ENCODE peak calls at places on chromosomes 16 and 17, in ten cellular contexts. A is spleen, D is IMR-90, W is upper lobe of left lung, X is Peyer's patch, J is ovary, U is tibial nerve, O is esophagus squamous epithelium, Y is body of pancreas, R is breast epithelium. Q is an unnamed sample.

GRCh38 chr16:87945351-87946042 is 5.7 kb upstream of the BANP start:
- DNase-seq in A (peak), D (peak), W (peak), X (peak), J (peak), U (peak), O (no peak), Y (peak), R (peak), Q (peak)

GRCh38 chr17:45129426-45129939 is 2.8 kb downstream of the PLCD3 start:
- DNase-seq in A (no peak), D (no peak), W (no peak), X (no peak), J (peak), U (no peak), O (no peak), Y (no peak), R (no peak), Q (no peak)

GRCh38 chr17:30958187-30958586 is 12.7 kb upstream of the RNF135 start:
- DNase-seq in A (no peak), D (no peak), W (peak), X (peak), J (no peak), U (no peak), O (no peak), Y (no peak), R (no peak), Q (no peak)

GRCh38 chr16:83878838-83879237 is 20.1 kb upstream of the MLYCD start:
- DNase-seq in A (no peak), D (peak), W (no peak), X (no peak), J (no peak), U (peak), O (no peak), Y (no peak), R (no peak), Q (no peak)

GRCh38 chr17:28846231-28846630 is 3.6 kb upstream of the FAM222B start:
- DNase-seq in A (peak), D (no peak), W (no peak), X (no peak), J (no peak), U (no peak), O (no peak), Y (no peak), R (no peak), Q (no peak)

GRCh38 chr16:85750827-85751641 is at the start of gene C16orf74:
- DNase-seq in A (peak), D (peak), W (peak), X (peak), J (peak), U (no peak), O (no peak), Y (peak), R (no peak), Q (no peak)

GRCh38 chr17:82242698-82242976 is 13.8 kb downstream of the SLC16A3 start:
- DNase-seq in A (peak), D (no peak), W (no peak), X (no peak), J (no peak), U (no peak), O (no peak), Y (no peak), R (no peak), Q (no peak)

GRCh38 chr16:72425571-72426341 is 253.8 kb upstream of the PMFBP1 start:
- DNase-seq in A (no peak), D (no peak), W (no peak), X (no peak), J (no peak), U (no peak), O (no peak), Y (no peak), R (no peak), Q (no peak)

GRCh38 chr17:19647697-19648474 is 665 bp upstream of the ALDH3A2 start:
- DNase-seq in A (peak), D (peak), W (peak), X (peak), J (peak), U (peak), O (no peak), Y (peak), R (peak), Q (peak)

GRCh38 chr17:51325471-51325870 is 65.1 kb downstream of the UTP18 start:
- DNase-seq in A (no peak), D (no peak), W (no peak), X (no peak), J (no peak), U (no peak), O (no peak), Y (no peak), R (no peak), Q (no peak)

GRCh38 chr16:55873122-55873521 is 2.1 kb downstream of the CES5A start:
- DNase-seq in A (no peak), D (no peak), W (no peak), X (no peak), J (no peak), U (no peak), O (no peak), Y (no peak), R (no peak), Q (no peak)

GRCh38 chr16:55379876-55380390 is 55.9 kb downstream of the IRX6 start:
- DNase-seq in A (no peak), D (no peak), W (no peak), X (no peak), J (no peak), U (no peak), O (no peak), Y (no peak), R (no peak), Q (no peak)

GRCh38 chr16:57113042-57113453 is 20.7 kb downstream of the CPNE2 start:
- DNase-seq in A (no peak), D (peak), W (no peak), X (no peak), J (no peak), U (no peak), O (no peak), Y (no peak), R (no peak), Q (no peak)

GRCh38 chr16:82750078-82750477 is 123.3 kb downstream of the CDH13 start:
- DNase-seq in A (no peak), D (peak), W (no peak), X (no peak), J (no peak), U (no peak), O (no peak), Y (no peak), R (no peak), Q (no peak)

GRCh38 chr16:4947722-4948503 is 10.2 kb upstream of the SEC14L5 start:
- DNase-seq in A (no peak), D (no peak), W (no peak), X (no peak), J (no peak), U (no peak), O (no peak), Y (no peak), R (no peak), Q (no peak)

GRCh38 chr16:49439050-49439449 is 65.4 kb downstream of the C16orf78 start:
- DNase-seq in A (peak), D (no peak), W (no peak), X (no peak), J (no peak), U (no peak), O (no peak), Y (no peak), R (no peak), Q (no peak)

GRCh38 chr16:72818286-72818845 is 229.6 kb downstream of the ZFHX3 start:
- DNase-seq in A (no peak), D (no peak), W (no peak), X (no peak), J (no peak), U (no peak), O (no peak), Y (no peak), R (no peak), Q (no peak)

GRCh38 chr17:29155235-29155965 is 24.8 kb downstream of the MYO18A start:
- DNase-seq in A (peak), D (peak), W (peak), X (no peak), J (no peak), U (no peak), O (no peak), Y (peak), R (no peak), Q (peak)

GRCh38 chr17:32150358-32150757 is 8.1 kb downstream of the RHOT1 start:
- DNase-seq in A (no peak), D (no peak), W (no peak), X (no peak), J (no peak), U (no peak), O (no peak), Y (no peak), R (no peak), Q (no peak)

GRCh38 chr16:67613808-67614207 is 31.1 kb upstream of the CARMIL2 start:
- DNase-seq in A (no peak), D (no peak), W (no peak), X (no peak), J (no peak), U (no peak), O (no peak), Y (peak), R (no peak), Q (no peak)

GRCh38 chr16:57039148-57039812 is 49.9 kb downstream of the NLRC5 start:
- DNase-seq in A (peak), D (peak), W (peak), X (peak), J (no peak), U (no peak), O (no peak), Y (no peak), R (no peak), Q (no peak)

GRCh38 chr17:81189670-81190530 is 23.9 kb upstream of the AATK start:
- DNase-seq in A (no peak), D (no peak), W (no peak), X (no peak), J (no peak), U (no peak), O (no peak), Y (no peak), R (no peak), Q (no peak)

GRCh38 chr17:21199311-21199710 is 14.7 kb downstream of the TMEM11 start:
- DNase-seq in A (no peak), D (no peak), W (no peak), X (no peak), J (no peak), U (no peak), O (no peak), Y (no peak), R (no peak), Q (no peak)

GRCh38 chr17:21200590-21201301 is 13.2 kb downstream of the TMEM11 start:
- DNase-seq in A (no peak), D (no peak), W (no peak), X (no peak), J (no peak), U (no peak), O (no peak), Y (no peak), R (no peak), Q (no peak)

GRCh38 chr17:21201302-21201602 is 12.7 kb downstream of the TMEM11 start:
- DNase-seq in A (no peak), D (no peak), W (no peak), X (no peak), J (no peak), U (no peak), O (no peak), Y (no peak), R (no peak), Q (no peak)

GRCh38 chr17:21198411-21198810 is 15.6 kb downstream of the TMEM11 start:
- DNase-seq in A (no peak), D (no peak), W (no peak), X (no peak), J (no peak), U (no peak), O (no peak), Y (no peak), R (no peak), Q (no peak)

GRCh38 chr17:21199856-21200255 is 14.1 kb downstream of the TMEM11 start:
- DNase-seq in A (no peak), D (no peak), W (no peak), X (no peak), J (no peak), U (no peak), O (no peak), Y (no peak), R (no peak), Q (no peak)
- H3K27ac ChIP-seq in A (no peak), D (no peak), W (no peak), X (no peak), J (no peak), U (no peak), O (peak), Y (no peak), R (peak), Q (no peak)

DNA sequence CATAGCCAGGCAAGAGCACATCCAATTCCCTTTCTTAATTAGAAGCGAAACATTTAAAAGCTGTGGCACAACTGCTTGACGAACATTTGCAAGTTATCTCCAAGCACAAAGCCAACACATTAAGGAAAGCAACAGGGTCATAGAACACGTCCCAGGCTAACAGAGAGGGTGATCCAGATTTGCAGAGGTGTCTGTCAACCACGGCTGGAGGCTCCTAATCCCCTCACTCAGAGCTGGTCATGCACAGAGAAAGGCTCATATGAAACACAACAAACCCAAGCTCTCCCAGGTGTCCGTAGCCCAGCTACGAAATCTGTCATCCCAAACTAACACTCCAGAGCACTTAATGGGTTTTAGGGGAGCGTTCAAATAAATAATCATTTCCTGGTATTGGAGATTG is 276.1 kb downstream of the SLC39A11 start:
- DNase-seq in A (no peak), D (no peak), W (no peak), X (no peak), J (no peak), U (no peak), O (no peak), Y (no peak), R (no peak), Q (no peak)
- H3K4me3 ChIP-seq in A (no peak), D (no peak), W (no peak), X (no peak), J (no peak), U (no peak), O (no peak), Y (no peak), R (no peak), Q (no peak)

DNA sequence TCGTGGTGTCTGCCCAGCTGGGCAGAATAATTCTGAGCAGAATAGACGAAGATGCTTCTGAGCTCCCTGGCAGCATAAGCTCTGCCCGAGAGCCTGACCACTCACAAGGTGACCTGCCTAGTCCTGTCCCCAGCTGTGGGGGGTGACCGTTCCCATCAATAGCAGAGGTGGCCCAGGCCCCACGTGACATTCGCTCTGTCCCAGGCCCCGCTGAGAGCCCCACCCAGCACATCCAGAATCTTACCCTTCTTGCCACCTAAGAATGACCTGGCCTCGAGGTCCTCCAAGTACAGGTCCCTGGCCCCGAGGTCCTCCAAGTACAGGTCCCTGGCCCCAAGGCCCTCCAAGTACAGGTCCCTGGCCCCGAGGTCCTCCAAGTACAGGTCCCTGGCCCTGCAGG is 695 bp upstream of the TMEM204 start:
- DNase-seq in A (no peak), D (no peak), W (no peak), X (no peak), J (no peak), U (no peak), O (no peak), Y (no peak), R (no peak), Q (no peak)
- TF ChIP-seq POLR2A in A (no peak), D (no peak), W (no peak), X (no peak), J (no peak), U (no peak), O (no peak), Y (no peak), R (no peak), Q (no peak)

GRCh38 chr17:1727258-1727789 is 2.8 kb downstream of the WDR81 start:
- DNase-seq in A (peak), D (no peak), W (no peak), X (no peak), J (peak), U (no peak), O (no peak), Y (no peak), R (no peak), Q (peak)

GRCh38 chr17:1726626-1727257 is 2.2 kb downstream of the WDR81 start:
- DNase-seq in A (peak), D (no peak), W (no peak), X (no peak), J (peak), U (no peak), O (no peak), Y (no peak), R (no peak), Q (no peak)

GRCh38 chr17:1725642-1726511 is 1.4 kb downstream of the WDR81 start:
- DNase-seq in A (peak), D (no peak), W (no peak), X (no peak), J (peak), U (no peak), O (no peak), Y (no peak), R (no peak), Q (no peak)

GRCh38 chr17:1724351-1724868 is at the start of gene WDR81:
- DNase-seq in A (peak), D (peak), W (peak), X (peak), J (peak), U (peak), O (peak), Y (peak), R (peak), Q (peak)

DNA sequence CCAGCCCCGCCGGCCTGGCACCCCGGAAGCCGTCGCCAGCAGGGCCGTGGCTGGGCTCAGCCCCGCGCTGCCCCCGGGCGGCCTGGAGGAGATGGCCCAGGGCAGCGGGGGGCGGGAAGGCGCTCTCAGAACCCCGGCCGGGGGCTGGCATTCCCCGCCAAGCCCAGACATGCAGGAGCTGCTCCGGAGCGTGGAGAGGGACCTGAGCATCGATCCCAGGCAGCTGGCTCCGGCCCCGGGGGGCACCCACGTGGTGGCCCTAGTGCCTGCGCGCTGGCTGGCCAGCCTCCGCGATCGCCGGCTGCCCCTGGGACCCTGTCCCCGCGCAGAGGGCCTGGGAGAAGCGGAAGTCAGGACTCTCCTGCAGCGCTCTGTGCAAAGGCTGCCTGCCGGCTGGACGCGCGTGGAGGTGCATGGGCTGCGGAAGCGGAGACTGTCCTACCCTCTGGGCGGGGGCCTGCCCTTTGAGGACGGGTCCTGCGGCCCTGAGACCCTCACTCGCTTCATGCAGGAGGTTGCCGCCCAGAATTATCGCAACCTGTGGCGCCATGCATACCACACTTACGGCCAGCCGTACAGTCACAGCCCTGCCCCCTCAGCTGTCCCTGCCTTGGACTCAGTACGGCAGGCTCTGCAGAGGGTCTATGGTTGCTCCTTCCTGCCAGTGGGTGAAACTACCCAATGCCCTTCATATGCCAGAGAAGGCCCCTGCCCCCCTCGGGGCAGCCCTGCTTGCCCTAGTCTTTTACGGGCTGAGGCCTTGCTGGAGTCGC is 551 bp downstream of the WDR81 start:
- DNase-seq in A (peak), D (no peak), W (no peak), X (no peak), J (no peak), U (no peak), O (no peak), Y (no peak), R (no peak), Q (peak)
- H3K27ac ChIP-seq in A (peak), D (peak), W (peak), X (peak), J (peak), U (peak), O (peak), Y (peak), R (peak), Q (peak)

GRCh38 chr17:57550671-57551315 is 194.3 kb downstream of the CCDC182 start:
- DNase-seq in A (no peak), D (no peak), W (no peak), X (no peak), J (no peak), U (no peak), O (no peak), Y (no peak), R (no peak), Q (no peak)

GRCh38 chr17:57549468-57549867 is 195.6 kb downstream of the CCDC182 start:
- DNase-seq in A (no peak), D (no peak), W (no peak), X (no peak), J (no peak), U (no peak), O (no peak), Y (no peak), R (no peak), Q (no peak)

GRCh38 chr17:57551321-57552079 is 193.6 kb downstream of the CCDC182 start:
- DNase-seq in A (peak), D (no peak), W (no peak), X (peak), J (no peak), U (no peak), O (peak), Y (no peak), R (no peak), Q (no peak)

GRCh38 chr17:57549996-57550395 is 195.1 kb downstream of the CCDC182 start:
- DNase-seq in A (no peak), D (no peak), W (no peak), X (no peak), J (no peak), U (no peak), O (no peak), Y (no peak), R (no peak), Q (no peak)

GRCh38 chr17:57548421-57549385 is 196.4 kb downstream of the CCDC182 start:
- DNase-seq in A (no peak), D (no peak), W (no peak), X (peak), J (peak), U (no peak), O (no peak), Y (no peak), R (no peak), Q (peak)
- H3K4me3 ChIP-seq in A (no peak), D (no peak), W (no peak), X (no peak), J (no peak), U (no peak), O (no peak), Y (no peak), R (no peak), Q (no peak)

DNA sequence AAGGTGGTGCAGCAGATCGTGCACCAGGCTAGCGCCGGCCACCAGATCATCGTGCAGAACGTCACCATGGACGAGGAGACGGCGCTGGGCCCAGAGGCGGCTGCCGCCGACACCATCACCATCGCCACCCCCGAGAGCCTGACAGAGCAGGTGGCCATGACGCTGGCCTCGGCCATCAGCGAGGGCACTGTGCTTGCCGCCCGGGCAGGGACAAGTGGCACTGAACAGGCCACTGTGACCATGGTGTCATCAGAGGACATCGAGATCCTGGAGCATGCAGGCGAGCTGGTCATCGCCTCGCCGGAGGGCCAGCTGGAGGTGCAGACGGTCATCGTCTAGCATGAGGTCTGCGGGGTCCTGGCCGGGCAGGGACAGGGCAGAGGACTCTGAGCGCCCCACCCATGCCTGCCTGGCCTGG is 1.0 kb upstream of the DNASE1L2 start:
- DNase-seq in A (peak), D (no peak), W (no peak), X (no peak), J (no peak), U (no peak), O (no peak), Y (no peak), R (no peak), Q (no peak)
- TF ChIP-seq POLR2A in A (no peak), D (no peak), W (no peak), X (no peak), J (no peak), U (no peak), O (no peak), Y (no peak), R (no peak), Q (no peak)

GRCh38 chr17:80012751-80013741 is 22.6 kb downstream of the TBC1D16 start:
- DNase-seq in A (peak), D (no peak), W (no peak), X (no peak), J (no peak), U (no peak), O (no peak), Y (no peak), R (no peak), Q (no peak)
- H3K27ac ChIP-seq in A (no peak), D (no peak), W (no peak), X (no peak), J (no peak), U (no peak), O (no peak), Y (no peak), R (no peak), Q (no peak)